ENCODE peak calls at places on chromosomes 2 and 18, in six cellular contexts. Q, D, V, A, R and N are unnamed samples.

GRCh38 chr2:189142893-189143759 is 36.4 kb downstream of the COL5A2 start:
- DNase-seq in Q (no peak), D (no peak), V (no peak), A (no peak), R (peak), N (peak)

GRCh38 chr2:176931588-176932563 is 280.7 kb upstream of the HNRNPA3 start:
- DNase-seq in Q (no peak), D (no peak), V (no peak), A (no peak), R (peak), N (no peak)

GRCh38 chr2:98924038-98924437 is 12.0 kb downstream of the CRACDL start:
- DNase-seq in Q (no peak), D (no peak), V (no peak), A (no peak), R (no peak), N (no peak)

GRCh38 chr2:109253216-109253615 is 124.2 kb downstream of the SH3RF3 start:
- DNase-seq in Q (no peak), D (no peak), V (no peak), A (no peak), R (no peak), N (no peak)

GRCh38 chr2:42216712-42217111 is 47.6 kb downstream of the EML4 start:
- DNase-seq in Q (no peak), D (no peak), V (no peak), A (no peak), R (peak), N (no peak)

GRCh38 chr2:158099716-158100115 is 2.0 kb upstream of the UPP2 start:
- DNase-seq in Q (no peak), D (no peak), V (no peak), A (no peak), R (peak), N (peak)

GRCh38 chr2:111910609-111911277 is 12.3 kb downstream of the MERTK start:
- DNase-seq in Q (no peak), D (peak), V (no peak), A (no peak), R (no peak), N (no peak)

GRCh38 chr2:158777077-158777476 is 18.0 kb upstream of the DAPL1 start:
- DNase-seq in Q (no peak), D (no peak), V (no peak), A (no peak), R (no peak), N (no peak)

GRCh38 chr2:204749319-204749718 is 204.0 kb downstream of the PARD3B start:
- DNase-seq in Q (peak), D (no peak), V (no peak), A (no peak), R (peak), N (no peak)

GRCh38 chr2:188388831-188389230 is 97.2 kb downstream of the GULP1 start:
- DNase-seq in Q (no peak), D (no peak), V (no peak), A (no peak), R (no peak), N (no peak)

GRCh38 chr18:78255013-78255412 is 724.6 kb upstream of the SALL3 start:
- DNase-seq in Q (no peak), D (no peak), V (no peak), A (no peak), R (no peak), N (no peak)

GRCh38 chr2:136115183-136115751 is 2.7 kb downstream of the CXCR4 start:
- DNase-seq in Q (no peak), D (no peak), V (no peak), A (no peak), R (no peak), N (no peak)

GRCh38 chr2:83196225-83196624 is 1262.9 kb downstream of the SUCLG1 start:
- DNase-seq in Q (peak), D (no peak), V (no peak), A (no peak), R (peak), N (no peak)

GRCh38 chr2:176088048-176088936 is 4.2 kb upstream of the HOXD13 start:
- DNase-seq in Q (peak), D (peak), V (no peak), A (peak), R (peak), N (peak)

GRCh38 chr2:195451160-195451559 is 205.9 kb upstream of the SLC39A10 start:
- DNase-seq in Q (no peak), D (no peak), V (no peak), A (no peak), R (no peak), N (no peak)

GRCh38 chr2:163465440-163465839 is 270.4 kb downstream of the FIGN start:
- DNase-seq in Q (no peak), D (no peak), V (no peak), A (no peak), R (no peak), N (no peak)

GRCh38 chr18:48295586-48296311 is 113.4 kb downstream of the ZBTB7C start:
- DNase-seq in Q (no peak), D (no peak), V (peak), A (no peak), R (no peak), N (no peak)

GRCh38 chr2:127410871-127411396 is 7.3 kb upstream of the PROC start:
- DNase-seq in Q (no peak), D (no peak), V (no peak), A (peak), R (peak), N (no peak)

GRCh38 chr2:119549236-119549635 is 5.0 kb downstream of the CFAP221 start:
- DNase-seq in Q (no peak), D (no peak), V (no peak), A (no peak), R (peak), N (peak)

GRCh38 chr2:235141411-235142128 is 189.8 kb downstream of the SH3BP4 start:
- DNase-seq in Q (no peak), D (no peak), V (peak), A (peak), R (no peak), N (no peak)

GRCh38 chr18:12426924-12427323 is 19.2 kb downstream of the PRELID3A start:
- DNase-seq in Q (no peak), D (no peak), V (no peak), A (no peak), R (no peak), N (no peak)

GRCh38 chr18:48188609-48189008 is 220.6 kb downstream of the ZBTB7C start:
- DNase-seq in Q (no peak), D (no peak), V (no peak), A (no peak), R (no peak), N (no peak)

GRCh38 chr2:241217320-241218031 is 29.0 kb downstream of the ANO7 start:
- DNase-seq in Q (peak), D (peak), V (no peak), A (peak), R (peak), N (peak)

GRCh38 chr2:182898718-182899117 is 32.3 kb upstream of the FRZB start:
- DNase-seq in Q (no peak), D (no peak), V (no peak), A (no peak), R (no peak), N (no peak)

GRCh38 chr18:7683753-7684152 is 116.6 kb downstream of the PTPRM start:
- DNase-seq in Q (no peak), D (no peak), V (no peak), A (no peak), R (no peak), N (no peak)

GRCh38 chr2:17752892-17753802 is 463 bp downstream of the SMC6 start:
- DNase-seq in Q (no peak), D (peak), V (peak), A (peak), R (peak), N (peak)

GRCh38 chr2:151843669-151844017 is 15.4 kb upstream of the ARL5A start:
- DNase-seq in Q (no peak), D (no peak), V (no peak), A (no peak), R (no peak), N (no peak)
- TF ChIP-seq CTCF in Q (no peak), D (no peak), V (no peak), A (no peak), R (no peak), N (no peak)

GRCh38 chr2:232488097-232488711 is 570 bp upstream of the ECEL1 start:
- DNase-seq in Q (no peak), D (peak), V (no peak), A (no peak), R (no peak), N (no peak)
- TF ChIP-seq CTCF in Q (peak), D (no peak), V (no peak), A (no peak), R (no peak), N (no peak)

GRCh38 chr2:237987263-237987662 is 20.4 kb downstream of the UBE2F start:
- DNase-seq in Q (no peak), D (no peak), V (no peak), A (no peak), R (no peak), N (no peak)
- TF ChIP-seq CTCF in Q (peak), D (no peak), V (no peak), A (no peak), R (no peak), N (no peak)

GRCh38 chr2:6452702-6453481 is 412.8 kb downstream of the CMPK2 start:
- DNase-seq in Q (peak), D (no peak), V (no peak), A (no peak), R (no peak), N (no peak)
- TF ChIP-seq CTCF in Q (peak), D (no peak), V (no peak), A (no peak), R (no peak), N (no peak)

GRCh38 chr2:6845903-6846302 is 19.8 kb downstream of the CMPK2 start:
- DNase-seq in Q (no peak), D (no peak), V (no peak), A (no peak), R (no peak), N (no peak)
- TF ChIP-seq CTCF in Q (peak), D (no peak), V (no peak), A (no peak), R (no peak), N (no peak)

GRCh38 chr2:28394997-28395333 is 2.3 kb downstream of the FOSL2 start:
- DNase-seq in Q (no peak), D (no peak), V (no peak), A (no peak), R (no peak), N (no peak)

GRCh38 chr2:28392297-28393114 is at the start of gene FOSL2:
- DNase-seq in Q (peak), D (peak), V (peak), A (peak), R (peak), N (peak)

GRCh38 chr2:28394331-28394877 is 1.7 kb downstream of the FOSL2 start:
- DNase-seq in Q (peak), D (peak), V (no peak), A (no peak), R (no peak), N (peak)

GRCh38 chr2:28391564-28392296 is 928 bp upstream of the FOSL2 start:
- DNase-seq in Q (peak), D (peak), V (no peak), A (peak), R (peak), N (peak)

DNA sequence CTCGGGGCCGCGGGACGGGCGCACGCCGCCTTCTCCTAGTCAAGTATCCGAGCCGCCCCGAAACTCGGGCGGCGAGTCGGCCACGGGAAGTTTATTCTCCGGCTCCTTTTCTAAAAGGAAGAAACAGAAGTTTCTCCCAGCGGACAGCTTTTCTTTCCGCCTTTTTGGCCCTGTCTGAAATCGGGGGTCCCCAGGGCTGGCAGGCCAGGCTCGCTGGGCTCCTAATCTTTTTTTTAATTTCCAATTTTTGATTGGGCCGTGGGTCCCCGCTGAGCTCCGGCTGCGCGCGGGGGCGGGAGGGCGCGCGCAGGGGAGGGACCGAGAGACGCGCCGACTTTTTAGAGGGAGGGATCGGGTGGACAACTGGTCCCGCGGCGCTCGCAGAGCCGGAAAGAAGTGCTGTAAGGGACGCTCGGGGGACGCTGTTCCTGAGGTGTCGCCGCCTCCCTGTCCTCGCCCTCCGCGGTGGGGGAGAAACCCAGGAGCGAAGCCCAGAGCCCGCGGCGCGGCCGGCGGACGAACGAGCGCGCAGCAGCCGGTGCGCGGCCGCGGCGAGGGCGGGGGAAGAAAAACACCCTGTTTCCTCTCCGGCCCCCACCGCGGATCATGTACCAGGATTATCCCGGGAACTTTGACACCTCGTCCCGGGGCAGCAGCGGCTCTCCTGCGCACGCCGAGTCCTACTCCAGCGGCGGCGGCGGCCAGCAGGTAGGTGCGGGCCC is 618 bp downstream of the FOSL2 start:
- DNase-seq in Q (peak), D (peak), V (no peak), A (peak), R (no peak), N (peak)
- TF ChIP-seq CTCF in Q (no peak), D (no peak), V (no peak), A (no peak), R (no peak), N (no peak)

GRCh38 chr2:10909996-10910341 is 1.8 kb upstream of the KCNF1 start:
- DNase-seq in Q (no peak), D (no peak), V (no peak), A (no peak), R (no peak), N (no peak)
- TF ChIP-seq CTCF in Q (no peak), D (no peak), V (no peak), A (no peak), R (no peak), N (no peak)

DNA sequence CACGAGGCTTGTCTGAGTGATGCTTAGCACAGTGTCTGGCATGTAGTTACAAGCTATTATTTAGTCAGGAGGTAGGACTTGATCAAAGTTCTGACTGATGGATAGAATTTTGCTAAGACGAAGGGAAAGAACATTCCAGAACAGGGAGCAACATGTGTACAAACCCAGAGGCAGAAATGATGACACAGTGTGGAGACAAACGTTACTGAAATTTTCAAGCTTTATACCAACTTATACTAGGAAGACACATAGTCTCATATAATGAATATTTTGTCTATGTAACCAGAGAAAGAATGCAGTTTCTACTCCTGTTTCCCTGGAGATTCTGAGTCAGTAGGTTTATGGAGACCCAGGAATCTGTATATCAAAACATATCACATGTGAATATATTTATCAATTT is 123.4 kb downstream of the FAM124B start:
- DNase-seq in Q (peak), D (no peak), V (no peak), A (no peak), R (no peak), N (no peak)
- TF ChIP-seq CTCF in Q (no peak), D (no peak), V (peak), A (no peak), R (no peak), N (no peak)

DNA sequence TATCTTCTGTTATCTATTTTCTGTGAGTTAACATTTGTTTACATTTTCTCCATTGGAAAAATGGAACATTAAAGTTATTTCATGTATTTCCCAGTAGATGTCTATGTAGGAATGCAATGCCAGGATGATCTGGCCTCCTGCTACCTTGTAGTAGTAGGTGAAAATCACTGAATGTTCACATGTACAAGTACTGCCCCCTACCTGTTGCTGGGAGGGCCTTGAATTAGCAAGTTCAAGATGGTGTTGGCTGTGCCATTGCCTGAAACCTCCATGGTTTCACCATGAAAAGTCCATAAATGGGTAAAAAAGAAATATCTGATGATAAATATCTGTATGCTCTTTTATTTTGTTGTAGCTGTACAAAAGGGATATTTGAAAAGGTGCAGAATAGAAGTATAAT is 30.7 kb downstream of the XRCC5 start:
- DNase-seq in Q (no peak), D (no peak), V (no peak), A (no peak), R (no peak), N (peak)
- TF ChIP-seq CTCF in Q (peak), D (no peak), V (peak), A (no peak), R (no peak), N (peak)

GRCh38 chr2:230068658-230069080 is at the start of gene SLC16A14:
- DNase-seq in Q (peak), D (no peak), V (no peak), A (no peak), R (peak), N (peak)
- TF ChIP-seq CTCF in Q (peak), D (peak), V (peak), A (no peak), R (peak), N (no peak)